ENCODE peak calls at places on chromosome 17, in seven cellular contexts. L is HCT116, P is GM23338, G is neural progenitor cell, R is PC-3, X is GM23248, Z is MM.1S. U is an unnamed sample.

GRCh38 chr17:63961355-63962207 is 11.1 kb downstream of the SCN4A start:
- DNase-seq in L (peak), P (peak), G (peak), R (peak), X (peak), Z (peak), U (peak)

GRCh38 chr17:30290696-30291570 is 811 bp downstream of the BLMH start:
- DNase-seq in L (no peak), P (peak), G (peak), R (peak), X (peak), Z (peak), U (peak)

GRCh38 chr17:60749050-60749449 is 71.4 kb downstream of the BCAS3 start:
- DNase-seq in L (no peak), P (no peak), G (no peak), R (no peak), X (no peak), Z (no peak), U (no peak)

GRCh38 chr17:42928714-42929496 is 28.3 kb downstream of the G6PC1 start:
- DNase-seq in L (peak), P (peak), G (peak), R (peak), X (peak), Z (peak), U (peak)

GRCh38 chr17:56317351-56318208 is 164.3 kb downstream of the ANKFN1 start:
- DNase-seq in L (no peak), P (no peak), G (no peak), R (no peak), X (no peak), Z (no peak), U (no peak)

GRCh38 chr17:31067699-31068184 is 27.0 kb upstream of the NF1 start:
- DNase-seq in L (peak), P (no peak), G (no peak), R (peak), X (peak), Z (no peak), U (peak)

GRCh38 chr17:49230636-49231562 is at the start of gene PHOSPHO1:
- DNase-seq in L (peak), P (peak), G (peak), R (peak), X (peak), Z (peak), U (peak)

GRCh38 chr17:975321-975982 is 4.1 kb downstream of the NXN start:
- DNase-seq in L (no peak), P (no peak), G (no peak), R (no peak), X (peak), Z (no peak), U (no peak)

GRCh38 chr17:299546-299945 is 53.1 kb downstream of the RPH3AL start:
- DNase-seq in L (no peak), P (no peak), G (no peak), R (no peak), X (no peak), Z (no peak), U (no peak)

GRCh38 chr17:7218166-7218565 is 1.5 kb downstream of the DLG4 start:
- DNase-seq in L (no peak), P (no peak), G (no peak), R (no peak), X (no peak), Z (no peak), U (no peak)

GRCh38 chr17:81870155-81870977 is 771 bp downstream of the ARHGDIA start:
- DNase-seq in L (no peak), P (peak), G (peak), R (peak), X (peak), Z (peak), U (peak)

GRCh38 chr17:7177210-7177953 is 1.8 kb downstream of the ASGR1 start:
- DNase-seq in L (no peak), P (peak), G (peak), R (peak), X (peak), Z (peak), U (peak)

GRCh38 chr17:69609495-69610315 is 195.2 kb downstream of the MAP2K6 start:
- DNase-seq in L (peak), P (peak), G (peak), R (peak), X (peak), Z (no peak), U (peak)

GRCh38 chr17:286571-286970 is 66.0 kb downstream of the RPH3AL start:
- DNase-seq in L (no peak), P (no peak), G (no peak), R (no peak), X (no peak), Z (no peak), U (no peak)

GRCh38 chr17:63329876-63330275 is 116.2 kb downstream of the CYB561 start:
- DNase-seq in L (no peak), P (no peak), G (no peak), R (no peak), X (no peak), Z (no peak), U (no peak)

GRCh38 chr17:7479389-7480192 is at the start of gene ZBTB4:
- DNase-seq in L (no peak), P (peak), G (peak), R (peak), X (peak), Z (peak), U (peak)

GRCh38 chr17:9517396-9517795 is 58.2 kb downstream of the STX8 start:
- DNase-seq in L (no peak), P (peak), G (no peak), R (no peak), X (no peak), Z (peak), U (no peak)

GRCh38 chr17:13395872-13396271 is 205.9 kb downstream of the HS3ST3A1 start:
- DNase-seq in L (no peak), P (no peak), G (no peak), R (no peak), X (peak), Z (no peak), U (no peak)

GRCh38 chr17:62064791-62065563 is at the start of gene MED13:
- DNase-seq in L (no peak), P (peak), G (peak), R (peak), X (peak), Z (peak), U (peak)

GRCh38 chr17:27239046-27239445 is 54.9 kb upstream of the WSB1 start:
- DNase-seq in L (no peak), P (no peak), G (no peak), R (no peak), X (no peak), Z (no peak), U (no peak)

GRCh38 chr17:16504974-16505373 is 13.0 kb upstream of the LRRC75A start:
- DNase-seq in L (no peak), P (no peak), G (no peak), R (no peak), X (no peak), Z (no peak), U (no peak)

GRCh38 chr17:77460514-77461046 is 319.8 kb downstream of the SEC14L1 start:
- DNase-seq in L (no peak), P (no peak), G (no peak), R (no peak), X (no peak), Z (no peak), U (no peak)

GRCh38 chr17:11986939-11987329 is 10.3 kb downstream of the ZNF18 start:
- DNase-seq in L (peak), P (peak), G (peak), R (peak), X (peak), Z (no peak), U (peak)

GRCh38 chr17:45867171-45867570 is 22.5 kb downstream of the SPPL2C start:
- DNase-seq in L (no peak), P (no peak), G (no peak), R (no peak), X (no peak), Z (no peak), U (no peak)

GRCh38 chr17:7634384-7634783 is 4.4 kb downstream of the SHBG start:
- DNase-seq in L (no peak), P (peak), G (peak), R (peak), X (peak), Z (no peak), U (peak)

GRCh38 chr17:45222273-45222993 is 748 bp downstream of the FMNL1 start:
- DNase-seq in L (no peak), P (peak), G (peak), R (no peak), X (no peak), Z (peak), U (no peak)

GRCh38 chr17:63435681-63436522 is 10.2 kb downstream of the CYB561 start:
- DNase-seq in L (no peak), P (peak), G (no peak), R (peak), X (no peak), Z (no peak), U (no peak)

GRCh38 chr17:19570497-19571151 is 37.0 kb downstream of the SLC47A1 start:
- DNase-seq in L (no peak), P (no peak), G (no peak), R (no peak), X (no peak), Z (no peak), U (no peak)

GRCh38 chr17:238071-238963 is 56.9 kb upstream of the DOC2B start:
- DNase-seq in L (no peak), P (no peak), G (no peak), R (no peak), X (no peak), Z (no peak), U (no peak)

GRCh38 chr17:77318491-77319210 is 177.9 kb downstream of the SEC14L1 start:
- DNase-seq in L (no peak), P (no peak), G (no peak), R (no peak), X (peak), Z (no peak), U (no peak)

GRCh38 chr17:149897-150575 is 12.7 kb downstream of the SCGB1C2 start:
- DNase-seq in L (no peak), P (no peak), G (no peak), R (peak), X (no peak), Z (no peak), U (no peak)

GRCh38 chr17:56675876-56676660 is 82.6 kb downstream of the NOG start:
- DNase-seq in L (no peak), P (no peak), G (no peak), R (no peak), X (no peak), Z (no peak), U (no peak)

GRCh38 chr17:9021985-9022552 is 759 bp downstream of the NTN1 start:
- DNase-seq in L (no peak), P (peak), G (peak), R (no peak), X (peak), Z (no peak), U (peak)

GRCh38 chr17:55426851-55427586 is 5.4 kb upstream of the MMD start:
- DNase-seq in L (no peak), P (no peak), G (no peak), R (peak), X (peak), Z (no peak), U (no peak)

GRCh38 chr17:46031920-46032319 is 32.9 kb downstream of the STH start:
- DNase-seq in L (no peak), P (no peak), G (no peak), R (no peak), X (no peak), Z (no peak), U (no peak)

GRCh38 chr17:83149761-83150251 is 70.4 kb downstream of the METRNL start:
- DNase-seq in L (no peak), P (no peak), G (no peak), R (no peak), X (peak), Z (no peak), U (peak)
- TF ChIP-seq EZH2phosphoT487 in L (no peak), P (no peak), G (no peak), R (no peak), X (no peak), Z (no peak), U (no peak)

DNA sequence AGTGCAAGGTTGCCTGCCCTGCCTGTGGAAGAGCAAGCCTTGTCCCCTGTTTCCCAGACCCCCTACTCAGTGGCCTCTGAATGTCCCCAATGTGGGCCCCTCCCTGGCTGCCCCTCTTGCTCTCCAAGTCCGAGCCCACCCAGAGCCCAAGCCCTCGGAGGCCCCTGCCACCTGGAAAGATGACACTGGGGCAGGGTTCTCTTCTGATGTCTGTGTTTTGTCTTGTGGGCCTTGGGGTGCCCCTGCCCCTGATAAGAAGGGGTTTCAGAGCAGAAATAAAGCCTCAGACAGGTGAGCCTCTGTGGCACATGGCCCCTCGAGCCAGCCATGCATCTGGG is 85.4 kb upstream of the CBX4 start:
- DNase-seq in L (no peak), P (no peak), G (no peak), R (no peak), X (no peak), Z (no peak), U (no peak)
- TF ChIP-seq EZH2 in L (no peak), P (no peak), G (no peak), R (no peak), X (no peak), Z (no peak), U (no peak)

GRCh38 chr17:44219126-44219635 is 294 bp downstream of the UBTF start:
- DNase-seq in L (no peak), P (peak), G (peak), R (peak), X (peak), Z (peak), U (peak)
- H2AFZ ChIP-seq in L (no peak), P (no peak), G (no peak), R (no peak), X (no peak), Z (no peak), U (peak)

GRCh38 chr17:32903774-32904673 is 23.9 kb upstream of the TMEM98 start:
- DNase-seq in L (no peak), P (no peak), G (no peak), R (no peak), X (no peak), Z (no peak), U (no peak)
- TF ChIP-seq EZH2phosphoT487 in L (no peak), P (no peak), G (no peak), R (no peak), X (no peak), Z (no peak), U (no peak)

GRCh38 chr17:47778184-47778635 is 43.4 kb downstream of the OSBPL7 start:
- DNase-seq in L (no peak), P (peak), G (no peak), R (no peak), X (peak), Z (no peak), U (no peak)
- TF ChIP-seq EZH2 in L (no peak), P (no peak), G (no peak), R (no peak), X (no peak), Z (no peak), U (no peak)

GRCh38 chr17:66650490-66650877 is 184.4 kb upstream of the CACNG5 start:
- DNase-seq in L (no peak), P (no peak), G (no peak), R (no peak), X (no peak), Z (no peak), U (no peak)
- H2AFZ ChIP-seq in L (no peak), P (no peak), G (no peak), R (no peak), X (no peak), Z (no peak), U (no peak)

DNA sequence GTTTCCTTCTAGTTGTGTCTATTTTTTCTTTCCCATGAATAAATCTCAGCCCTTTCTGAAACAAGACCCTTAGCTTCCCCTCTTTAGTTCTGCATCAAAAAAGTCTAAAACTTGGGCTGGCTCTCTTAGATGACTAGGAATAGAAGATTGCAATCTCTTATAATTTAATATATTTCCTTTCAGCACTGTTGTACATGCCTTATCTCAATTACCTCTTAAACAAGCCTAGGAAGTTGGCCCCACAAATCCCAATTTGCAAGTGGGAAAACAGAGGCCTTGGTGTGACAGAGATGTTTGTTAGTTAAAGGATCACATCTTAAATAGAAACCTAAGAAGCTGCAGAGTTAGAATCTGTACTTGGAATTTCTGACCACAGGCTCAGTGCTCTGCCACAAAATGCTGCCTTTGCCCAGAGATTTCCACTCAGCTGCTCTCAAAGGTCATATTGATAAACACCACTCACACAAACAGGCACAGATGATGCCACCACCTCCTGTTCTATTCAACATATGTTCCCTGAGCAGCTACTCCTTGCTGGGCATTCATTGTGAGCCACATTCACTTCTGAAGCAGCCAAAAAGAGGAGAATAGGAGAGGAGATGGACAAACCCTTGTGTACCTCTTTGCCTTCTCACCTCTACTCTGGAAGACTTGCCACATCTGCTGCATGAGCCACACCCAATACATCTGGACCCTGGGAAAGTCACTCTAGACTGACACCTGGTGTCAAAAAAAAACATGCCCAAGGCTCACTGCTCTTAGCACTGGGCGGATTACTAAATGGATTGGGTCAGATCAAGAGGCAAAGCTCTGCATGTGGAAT is 5.5 kb downstream of the CCDC182 start:
- DNase-seq in L (peak), P (peak), G (peak), R (peak), X (peak), Z (peak), U (peak)
- TF ChIP-seq EZH2phosphoT487 in L (no peak), P (no peak), G (no peak), R (no peak), X (no peak), Z (no peak), U (no peak)

GRCh38 chr17:74235040-74235581 is 21.7 kb downstream of the TTYH2 start:
- DNase-seq in L (no peak), P (no peak), G (no peak), R (no peak), X (no peak), Z (peak), U (no peak)
- TF ChIP-seq EZH2 in L (no peak), P (no peak), G (no peak), R (no peak), X (no peak), Z (no peak), U (no peak)

GRCh38 chr17:73599599-73599998 is 44.6 kb downstream of the SDK2 start:
- DNase-seq in L (no peak), P (no peak), G (no peak), R (no peak), X (no peak), Z (no peak), U (no peak)

GRCh38 chr17:73598131-73598680 is 46.0 kb downstream of the SDK2 start:
- DNase-seq in L (no peak), P (no peak), G (no peak), R (no peak), X (no peak), Z (no peak), U (no peak)

GRCh38 chr17:73604476-73604875 is 39.8 kb downstream of the SDK2 start:
- DNase-seq in L (no peak), P (no peak), G (no peak), R (no peak), X (no peak), Z (no peak), U (no peak)

GRCh38 chr17:73604046-73604445 is 40.2 kb downstream of the SDK2 start:
- DNase-seq in L (no peak), P (no peak), G (no peak), R (no peak), X (no peak), Z (no peak), U (no peak)

GRCh38 chr17:73600103-73600871 is 44.0 kb downstream of the SDK2 start:
- DNase-seq in L (no peak), P (no peak), G (no peak), R (no peak), X (peak), Z (no peak), U (no peak)
- H2AFZ ChIP-seq in L (no peak), P (no peak), G (no peak), R (no peak), X (no peak), Z (no peak), U (no peak)

U was measured in hepatocyte.